ENCODE peak calls at places on chromosomes 1 and 21, in seven cellular contexts. M is left ventricle myocardium inferior; L is effector memory CD4-positive, alpha-beta T cell; J is HCT116; H is IMR-90; S is mesenchymal stem cell; N is BE2C. G is an unnamed sample.

GRCh38 chr1:212286437-212287131 is 1.4 kb downstream of the PPP2R5A start:
- DNase-seq in M (no peak), L (no peak), J (no peak), H (peak; percentile 6), S (peak; percentile 37), N (no peak), G (peak; percentile 12)

GRCh38 chr1:20370628-20371200 is 80.0 kb downstream of the VWA5B1 start:
- DNase-seq in M (no peak), L (no peak), J (no peak), H (no peak), S (no peak), N (peak; percentile 82), G (no peak)

GRCh38 chr1:205001101-205001620 is 41.9 kb upstream of the CNTN2 start:
- DNase-seq in M (no peak), L (no peak), J (no peak), H (no peak), S (no peak), N (no peak), G (no peak)

GRCh38 chr1:162292422-162292849 is 84.2 kb downstream of the SPATA46 start:
- DNase-seq in M (no peak), L (no peak), J (no peak), H (peak; percentile 7), S (peak; percentile 16), N (no peak), G (no peak)

GRCh38 chr1:100606438-100606837 is 68.5 kb downstream of the GPR88 start:
- DNase-seq in M (peak; percentile 24), L (no peak), J (peak; percentile 13), H (peak; percentile 74), S (peak; percentile 52), N (no peak), G (peak; percentile 46)

GRCh38 chr1:30569384-30569783 is 154.0 kb downstream of the MATN1 start:
- DNase-seq in M (no peak), L (no peak), J (peak; percentile 13), H (no peak), S (no peak), N (no peak), G (no peak)

GRCh38 chr1:55010887-55011217 is 12.1 kb downstream of the BSND start:
- DNase-seq in M (no peak), L (no peak), J (no peak), H (no peak), S (no peak), N (no peak), G (no peak)

GRCh38 chr1:164559342-164560070 is 522 bp downstream of the PBX1 start:
- DNase-seq in M (peak; percentile 34), L (no peak), J (no peak), H (no peak), S (peak; percentile 60), N (no peak), G (peak; percentile 4)

GRCh38 chr1:223706077-223706988 is 6.0 kb upstream of the CAPN2 start:
- DNase-seq in M (no peak), L (no peak), J (no peak), H (peak; percentile 96), S (peak; percentile 98), N (peak; percentile 55), G (peak; percentile 84)

GRCh38 chr1:206631085-206631509 is 4.2 kb upstream of the DYRK3 start:
- DNase-seq in M (peak; percentile 62), L (no peak), J (peak; percentile 88), H (peak; percentile 93), S (peak; percentile 94), N (peak; percentile 81), G (peak; percentile 73)

GRCh38 chr1:228081144-228081543 is 1.4 kb upstream of the ARF1 start:
- DNase-seq in M (peak; percentile 14), L (no peak), J (no peak), H (no peak), S (no peak), N (no peak), G (no peak)

GRCh38 chr1:81226603-81226928 is 574.2 kb upstream of the ADGRL2 start:
- DNase-seq in M (no peak), L (no peak), J (no peak), H (no peak), S (no peak), N (no peak), G (no peak)

GRCh38 chr1:165927169-165927568 is 99.8 kb downstream of the UCK2 start:
- DNase-seq in M (no peak), L (no peak), J (no peak), H (no peak), S (no peak), N (no peak), G (no peak)

GRCh38 chr21:29378814-29379213 is 80.1 kb downstream of the BACH1 start:
- DNase-seq in M (no peak), L (no peak), J (no peak), H (peak; percentile 56), S (no peak), N (peak; percentile 56), G (no peak)

GRCh38 chr1:224175615-224176014 is 7.4 kb upstream of the DEGS1 start:
- DNase-seq in M (no peak), L (no peak), J (no peak), H (peak; percentile 5), S (no peak), N (peak; percentile 62), G (no peak)

GRCh38 chr1:212108187-212108586 is 72.6 kb downstream of the DTL start:
- DNase-seq in M (no peak), L (no peak), J (no peak), H (no peak), S (no peak), N (no peak), G (no peak)

GRCh38 chr1:8211620-8212442 is 106.1 kb upstream of the SLC45A1 start:
- DNase-seq in M (no peak), L (no peak), J (peak; percentile 96), H (peak; percentile 99), S (peak; percentile 98), N (no peak), G (peak; percentile 92)

GRCh38 chr1:201945157-201945556 is 1.2 kb downstream of the LMOD1 start:
- DNase-seq in M (no peak), L (no peak), J (no peak), H (no peak), S (peak; percentile 26), N (no peak), G (no peak)

GRCh38 chr1:208081972-208082371 is 162.2 kb downstream of the PLXNA2 start:
- DNase-seq in M (no peak), L (no peak), J (no peak), H (no peak), S (no peak), N (no peak), G (no peak)

GRCh38 chr1:119613769-119614358 is 34.2 kb downstream of the ZNF697 start:
- DNase-seq in M (peak; percentile 77), L (no peak), J (peak; percentile 68), H (peak; percentile 83), S (peak; percentile 86), N (peak; percentile 88), G (peak; percentile 71)

GRCh38 chr1:6466023-6466422 is at the start of gene TNFRSF25:
- DNase-seq in M (no peak), L (peak; percentile 62), J (no peak), H (no peak), S (no peak), N (no peak), G (no peak)

GRCh38 chr1:6464915-6465314 is 1.1 kb downstream of the TNFRSF25 start:
- DNase-seq in M (no peak), L (no peak), J (no peak), H (no peak), S (no peak), N (no peak), G (no peak)

GRCh38 chr1:6466751-6467150 is 778 bp upstream of the TNFRSF25 start:
- DNase-seq in M (no peak), L (no peak), J (no peak), H (no peak), S (no peak), N (no peak), G (no peak)

GRCh38 chr1:6464514-6464836 is 1.5 kb downstream of the TNFRSF25 start:
- DNase-seq in M (peak; percentile 79), L (peak; percentile 35), J (no peak), H (no peak), S (no peak), N (no peak), G (peak; percentile 67)

DNA sequence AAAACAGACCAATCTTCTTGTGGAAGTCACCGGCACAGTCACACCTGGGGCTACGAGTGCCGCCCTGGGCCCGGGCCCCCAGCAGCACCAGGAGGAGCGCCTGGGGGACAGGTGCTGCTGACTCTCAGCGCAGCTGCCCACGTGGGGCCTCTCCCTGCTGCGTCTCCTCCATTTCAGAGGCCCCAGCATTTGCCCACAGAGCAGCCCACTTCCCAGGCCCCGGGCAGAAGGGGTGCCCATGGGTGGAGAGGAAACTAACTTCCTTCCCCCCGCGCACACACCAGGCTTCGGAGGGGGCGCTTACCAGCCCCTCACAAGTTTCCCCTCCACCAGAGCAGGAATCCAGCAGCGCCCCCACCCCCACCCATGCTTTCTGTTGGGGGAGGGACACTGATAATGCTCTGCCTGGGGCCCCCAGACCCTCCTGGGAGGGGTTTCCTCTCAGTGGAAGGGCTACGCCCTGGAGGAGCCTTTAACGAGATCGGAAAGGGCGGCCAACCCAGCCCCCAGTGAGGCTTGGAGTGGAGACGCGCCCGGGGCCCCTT is 440 bp downstream of the TNFRSF25 start:
- DNase-seq in M (no peak), L (peak; percentile 34), J (no peak), H (no peak), S (no peak), N (no peak), G (no peak)
- H3K4me3 ChIP-seq in M (peak overlapping the region; percentile 14), L (peak overlapping the region; percentile 88), J (no peak overlapping the region), H (no peak overlapping the region), S (no peak overlapping the region), N (no peak overlapping the region), G (no peak overlapping the region)

DNA sequence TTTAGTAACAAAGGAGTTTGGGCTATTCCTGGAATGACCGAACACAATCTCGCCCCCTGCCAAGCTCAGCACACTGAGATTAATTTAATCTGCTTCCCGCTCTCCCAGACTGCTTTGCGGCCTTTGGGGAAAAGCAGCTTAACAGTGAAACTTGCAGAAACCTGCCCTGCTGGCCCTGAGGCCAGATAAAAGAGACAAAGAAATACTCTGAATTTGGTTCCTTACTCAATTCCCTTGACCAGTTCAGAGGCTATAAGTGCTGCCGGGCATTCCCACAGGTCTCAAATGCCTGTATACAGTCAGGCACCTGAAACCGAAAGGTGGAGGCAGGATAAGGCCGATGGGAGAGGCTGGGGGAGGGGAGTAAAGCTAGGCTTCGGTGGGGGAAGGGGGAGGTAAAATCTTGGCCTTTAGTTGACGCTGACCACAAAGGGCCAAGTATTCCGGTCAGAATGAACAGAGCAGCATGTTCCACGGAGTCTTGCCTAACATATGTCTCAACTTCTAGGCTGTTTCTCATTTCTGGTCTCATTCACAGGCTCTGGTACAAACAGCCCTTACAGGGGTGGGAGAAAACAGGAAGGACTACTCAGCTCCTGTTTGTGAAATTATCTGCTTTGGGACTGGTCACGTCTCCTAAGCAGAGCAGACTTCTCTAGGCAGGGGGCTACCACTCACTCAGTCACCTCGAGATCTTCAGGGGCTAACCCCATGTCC is 17.8 kb upstream of the A3GALT2 start:
- DNase-seq in M (peak; percentile 57), L (no peak), J (no peak), H (peak; percentile 87), S (peak; percentile 97), N (no peak), G (no peak)
- H3K36me3 ChIP-seq in M (peaks cover 16% of the 10 kb centered on the region), L (peaks cover 11% of the 10 kb centered on the region), J (peaks cover 52% of the 10 kb centered on the region), H (peaks cover 30% of the 10 kb centered on the region), S (peaks cover 25% of the 10 kb centered on the region), N (no peaks in the 10 kb centered on the region), G (peaks cover 68% of the 10 kb centered on the region)

GRCh38 chr1:89211035-89211634 is 12.4 kb upstream of the GBP4 start:
- DNase-seq in M (no peak), L (no peak), J (no peak), H (no peak), S (no peak), N (no peak), G (no peak)
- H3K9me3 ChIP-seq in M (peaks cover 16% of the 10 kb centered on the region), L (no peaks in the 10 kb centered on the region), J (peaks cover 3% of the 10 kb centered on the region), H (no peaks in the 10 kb centered on the region), S (peaks cover 10% of the 10 kb centered on the region), N (no peaks in the 10 kb centered on the region), G (peaks cover 5% of the 10 kb centered on the region)

GRCh38 chr1:41486053-41486891 is 1.8 kb upstream of the EDN2 start:
- DNase-seq in M (no peak), L (no peak), J (no peak), H (peak; percentile 59), S (peak; percentile 53), N (no peak), G (no peak)
- H3K4me3 ChIP-seq in M (peak overlapping the region; percentile 21), L (no peak overlapping the region), J (no peak overlapping the region), H (no peak overlapping the region), S (no peak overlapping the region), N (no peak overlapping the region), G (no peak overlapping the region)

G was measured in MG63.